ENCODE peak calls at places on chromosome 1, in ten cellular contexts. One of them, this sample, is unnamed.

GRCh38 chr1:25006770-25007169 is 76.7 kb upstream of the RUNX3 start:
- DNase-seq in brain microvascular endothelial cell: peak
- DNase-seq in DND-41: no peak
- DNase-seq in progenitor cell of endocrine pancreas: no peak
- DNase-seq in activated B cell treated with CpG ODN at 0.5 μM for 24 hours: no peak
- DNase-seq in left ventricle myocardium inferior: no peak
- DNase-seq in testis: peak
- DNase-seq in dorsolateral prefrontal cortex: no peak
- DNase-seq in fibroblast of the aortic adventitia: peak
- DNase-seq in mesothelial cell of epicardium: peak
- DNase-seq in this sample: no peak

GRCh38 chr1:181015258-181015630 is 7.4 kb downstream of the STX6 start:
- DNase-seq in activated B cell treated with CpG ODN at 0.5 μM for 24 hours: no peak
- DNase-seq in dorsolateral prefrontal cortex: no peak
- DNase-seq in brain microvascular endothelial cell: no peak
- DNase-seq in progenitor cell of endocrine pancreas: no peak
- DNase-seq in fibroblast of the aortic adventitia: no peak
- DNase-seq in mesothelial cell of epicardium: no peak
- DNase-seq in left ventricle myocardium inferior: no peak
- DNase-seq in testis: no peak
- DNase-seq in DND-41: no peak
- DNase-seq in this sample: no peak

GRCh38 chr1:182713492-182713891 is 29.1 kb upstream of the RGS8 start:
- DNase-seq in progenitor cell of endocrine pancreas: no peak
- DNase-seq in left ventricle myocardium inferior: no peak
- DNase-seq in brain microvascular endothelial cell: no peak
- DNase-seq in mesothelial cell of epicardium: no peak
- DNase-seq in activated B cell treated with CpG ODN at 0.5 μM for 24 hours: no peak
- DNase-seq in testis: no peak
- DNase-seq in fibroblast of the aortic adventitia: no peak
- DNase-seq in dorsolateral prefrontal cortex: no peak
- DNase-seq in DND-41: no peak
- DNase-seq in this sample: no peak

GRCh38 chr1:167935252-167936067 is 1.0 kb upstream of the DCAF6 start:
- DNase-seq in left ventricle myocardium inferior: no peak
- DNase-seq in dorsolateral prefrontal cortex: no peak
- DNase-seq in activated B cell treated with CpG ODN at 0.5 μM for 24 hours: peak
- DNase-seq in DND-41: peak
- DNase-seq in fibroblast of the aortic adventitia: peak
- DNase-seq in mesothelial cell of epicardium: no peak
- DNase-seq in brain microvascular endothelial cell: peak
- DNase-seq in testis: peak
- DNase-seq in progenitor cell of endocrine pancreas: no peak
- DNase-seq in this sample: no peak

GRCh38 chr1:24903560-24903954 is 26.5 kb downstream of the RUNX3 start:
- DNase-seq in dorsolateral prefrontal cortex: no peak
- DNase-seq in DND-41: no peak
- DNase-seq in activated B cell treated with CpG ODN at 0.5 μM for 24 hours: no peak
- DNase-seq in fibroblast of the aortic adventitia: no peak
- DNase-seq in progenitor cell of endocrine pancreas: no peak
- DNase-seq in brain microvascular endothelial cell: no peak
- DNase-seq in left ventricle myocardium inferior: no peak
- DNase-seq in testis: no peak
- DNase-seq in mesothelial cell of epicardium: no peak
- DNase-seq in this sample: no peak

GRCh38 chr1:33986389-33987095 is 122.7 kb downstream of the HMGB4 start:
- DNase-seq in DND-41: no peak
- DNase-seq in left ventricle myocardium inferior: peak
- DNase-seq in testis: peak
- DNase-seq in activated B cell treated with CpG ODN at 0.5 μM for 24 hours: no peak
- DNase-seq in dorsolateral prefrontal cortex: no peak
- DNase-seq in progenitor cell of endocrine pancreas: no peak
- DNase-seq in mesothelial cell of epicardium: no peak
- DNase-seq in fibroblast of the aortic adventitia: peak
- DNase-seq in brain microvascular endothelial cell: no peak
- DNase-seq in this sample: no peak

GRCh38 chr1:30639881-30640452 is 83.4 kb downstream of the MATN1 start:
- DNase-seq in activated B cell treated with CpG ODN at 0.5 μM for 24 hours: no peak
- DNase-seq in fibroblast of the aortic adventitia: no peak
- DNase-seq in DND-41: no peak
- DNase-seq in dorsolateral prefrontal cortex: no peak
- DNase-seq in brain microvascular endothelial cell: no peak
- DNase-seq in testis: no peak
- DNase-seq in mesothelial cell of epicardium: no peak
- DNase-seq in left ventricle myocardium inferior: no peak
- DNase-seq in progenitor cell of endocrine pancreas: no peak
- DNase-seq in this sample: no peak

GRCh38 chr1:56803561-56804156 is 15.5 kb downstream of the FYB2 start:
- DNase-seq in activated B cell treated with CpG ODN at 0.5 μM for 24 hours: no peak
- DNase-seq in progenitor cell of endocrine pancreas: no peak
- DNase-seq in testis: peak
- DNase-seq in DND-41: peak
- DNase-seq in mesothelial cell of epicardium: no peak
- DNase-seq in fibroblast of the aortic adventitia: peak
- DNase-seq in left ventricle myocardium inferior: no peak
- DNase-seq in brain microvascular endothelial cell: no peak
- DNase-seq in dorsolateral prefrontal cortex: no peak
- DNase-seq in this sample: no peak

GRCh38 chr1:28031173-28031572 is 57.2 kb downstream of the EYA3 start:
- DNase-seq in activated B cell treated with CpG ODN at 0.5 μM for 24 hours: no peak
- DNase-seq in left ventricle myocardium inferior: no peak
- DNase-seq in testis: no peak
- DNase-seq in progenitor cell of endocrine pancreas: no peak
- DNase-seq in brain microvascular endothelial cell: no peak
- DNase-seq in fibroblast of the aortic adventitia: peak
- DNase-seq in mesothelial cell of epicardium: no peak
- DNase-seq in dorsolateral prefrontal cortex: no peak
- DNase-seq in DND-41: no peak
- DNase-seq in this sample: no peak

GRCh38 chr1:28039341-28039740 is 49.1 kb downstream of the EYA3 start:
- DNase-seq in fibroblast of the aortic adventitia: no peak
- DNase-seq in left ventricle myocardium inferior: no peak
- DNase-seq in testis: no peak
- DNase-seq in brain microvascular endothelial cell: no peak
- DNase-seq in activated B cell treated with CpG ODN at 0.5 μM for 24 hours: no peak
- DNase-seq in DND-41: no peak
- DNase-seq in dorsolateral prefrontal cortex: no peak
- DNase-seq in progenitor cell of endocrine pancreas: no peak
- DNase-seq in mesothelial cell of epicardium: no peak
- DNase-seq in this sample: no peak

GRCh38 chr1:28035420-28035819 is 53.0 kb downstream of the EYA3 start:
- DNase-seq in left ventricle myocardium inferior: no peak
- DNase-seq in progenitor cell of endocrine pancreas: no peak
- DNase-seq in dorsolateral prefrontal cortex: no peak
- DNase-seq in brain microvascular endothelial cell: no peak
- DNase-seq in testis: no peak
- DNase-seq in mesothelial cell of epicardium: no peak
- DNase-seq in activated B cell treated with CpG ODN at 0.5 μM for 24 hours: no peak
- DNase-seq in fibroblast of the aortic adventitia: no peak
- DNase-seq in DND-41: no peak
- DNase-seq in this sample: no peak

GRCh38 chr1:28037946-28038345 is 50.5 kb downstream of the EYA3 start:
- DNase-seq in progenitor cell of endocrine pancreas: no peak
- DNase-seq in left ventricle myocardium inferior: no peak
- DNase-seq in activated B cell treated with CpG ODN at 0.5 μM for 24 hours: no peak
- DNase-seq in mesothelial cell of epicardium: no peak
- DNase-seq in brain microvascular endothelial cell: no peak
- DNase-seq in fibroblast of the aortic adventitia: no peak
- DNase-seq in dorsolateral prefrontal cortex: no peak
- DNase-seq in DND-41: no peak
- DNase-seq in testis: no peak
- DNase-seq in this sample: no peak

DNA sequence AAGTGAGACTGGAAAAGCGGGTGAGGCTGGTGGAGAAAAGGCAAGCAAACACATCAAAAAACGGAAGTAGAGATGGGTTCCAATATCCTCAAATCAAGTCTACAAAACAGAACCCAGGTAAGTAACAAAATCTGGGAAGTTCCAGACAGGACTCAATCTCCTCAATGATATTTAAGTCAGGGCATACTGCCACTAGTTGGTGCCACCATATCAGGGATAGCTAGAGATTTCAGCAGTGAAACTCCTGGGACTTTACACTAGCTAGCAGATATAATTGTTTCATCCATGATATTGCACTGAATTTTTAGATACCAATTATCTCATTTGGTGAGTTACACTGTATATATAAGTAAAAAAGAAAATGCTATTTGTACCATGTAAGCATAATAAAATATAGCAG is 52.0 kb downstream of the EYA3 start:
- DNase-seq in dorsolateral prefrontal cortex: no peak
- DNase-seq in brain microvascular endothelial cell: no peak
- DNase-seq in fibroblast of the aortic adventitia: no peak
- DNase-seq in DND-41: no peak
- DNase-seq in left ventricle myocardium inferior: no peak
- DNase-seq in activated B cell treated with CpG ODN at 0.5 μM for 24 hours: no peak
- DNase-seq in mesothelial cell of epicardium: no peak
- DNase-seq in testis: no peak
- DNase-seq in progenitor cell of endocrine pancreas: no peak
- DNase-seq in this sample: no peak
- TF ChIP-seq CTCF in dorsolateral prefrontal cortex: peak
- TF ChIP-seq CTCF in brain microvascular endothelial cell: peak
- TF ChIP-seq CTCF in fibroblast of the aortic adventitia: no peak
- TF ChIP-seq CTCF in DND-41: no peak
- TF ChIP-seq CTCF in left ventricle myocardium inferior: peak
- TF ChIP-seq CTCF in activated B cell treated with CpG ODN at 0.5 μM for 24 hours: no peak
- TF ChIP-seq CTCF in mesothelial cell of epicardium: no peak
- TF ChIP-seq CTCF in testis: no peak
- TF ChIP-seq CTCF in progenitor cell of endocrine pancreas: no peak
- TF ChIP-seq CTCF in this sample: no peak

GRCh38 chr1:54996359-54996868 is 2.3 kb upstream of the BSND start:
- DNase-seq in testis: peak
- DNase-seq in brain microvascular endothelial cell: peak
- DNase-seq in fibroblast of the aortic adventitia: peak
- DNase-seq in left ventricle myocardium inferior: peak
- DNase-seq in mesothelial cell of epicardium: peak
- DNase-seq in dorsolateral prefrontal cortex: peak
- DNase-seq in activated B cell treated with CpG ODN at 0.5 μM for 24 hours: peak
- DNase-seq in DND-41: peak
- DNase-seq in progenitor cell of endocrine pancreas: peak
- DNase-seq in this sample: peak
- TF ChIP-seq CTCF in testis: peak
- TF ChIP-seq CTCF in brain microvascular endothelial cell: peak
- TF ChIP-seq CTCF in fibroblast of the aortic adventitia: peak
- TF ChIP-seq CTCF in left ventricle myocardium inferior: peak
- TF ChIP-seq CTCF in mesothelial cell of epicardium: peak
- TF ChIP-seq CTCF in dorsolateral prefrontal cortex: peak
- TF ChIP-seq CTCF in activated B cell treated with CpG ODN at 0.5 μM for 24 hours: no peak
- TF ChIP-seq CTCF in DND-41: peak
- TF ChIP-seq CTCF in progenitor cell of endocrine pancreas: peak
- TF ChIP-seq CTCF in this sample: peak

GRCh38 chr1:115141145-115141454 is 51.8 kb upstream of the TSPAN2 start:
- DNase-seq in DND-41: no peak
- DNase-seq in testis: no peak
- DNase-seq in activated B cell treated with CpG ODN at 0.5 μM for 24 hours: no peak
- DNase-seq in fibroblast of the aortic adventitia: no peak
- DNase-seq in dorsolateral prefrontal cortex: no peak
- DNase-seq in mesothelial cell of epicardium: no peak
- DNase-seq in brain microvascular endothelial cell: no peak
- DNase-seq in left ventricle myocardium inferior: no peak
- DNase-seq in progenitor cell of endocrine pancreas: no peak
- DNase-seq in this sample: no peak

GRCh38 chr1:115145221-115145620 is 55.9 kb upstream of the TSPAN2 start:
- DNase-seq in testis: no peak
- DNase-seq in brain microvascular endothelial cell: no peak
- DNase-seq in left ventricle myocardium inferior: no peak
- DNase-seq in DND-41: no peak
- DNase-seq in dorsolateral prefrontal cortex: no peak
- DNase-seq in fibroblast of the aortic adventitia: no peak
- DNase-seq in mesothelial cell of epicardium: no peak
- DNase-seq in activated B cell treated with CpG ODN at 0.5 μM for 24 hours: no peak
- DNase-seq in progenitor cell of endocrine pancreas: no peak
- DNase-seq in this sample: no peak

GRCh38 chr1:115144176-115144575 is 54.9 kb upstream of the TSPAN2 start:
- DNase-seq in fibroblast of the aortic adventitia: no peak
- DNase-seq in left ventricle myocardium inferior: no peak
- DNase-seq in brain microvascular endothelial cell: no peak
- DNase-seq in mesothelial cell of epicardium: no peak
- DNase-seq in testis: no peak
- DNase-seq in activated B cell treated with CpG ODN at 0.5 μM for 24 hours: no peak
- DNase-seq in DND-41: no peak
- DNase-seq in progenitor cell of endocrine pancreas: no peak
- DNase-seq in dorsolateral prefrontal cortex: no peak
- DNase-seq in this sample: no peak

GRCh38 chr1:115140442-115141144 is 51.3 kb upstream of the TSPAN2 start:
- DNase-seq in dorsolateral prefrontal cortex: no peak
- DNase-seq in mesothelial cell of epicardium: no peak
- DNase-seq in testis: no peak
- DNase-seq in left ventricle myocardium inferior: no peak
- DNase-seq in activated B cell treated with CpG ODN at 0.5 μM for 24 hours: no peak
- DNase-seq in progenitor cell of endocrine pancreas: no peak
- DNase-seq in brain microvascular endothelial cell: no peak
- DNase-seq in fibroblast of the aortic adventitia: no peak
- DNase-seq in DND-41: no peak
- DNase-seq in this sample: no peak

DNA sequence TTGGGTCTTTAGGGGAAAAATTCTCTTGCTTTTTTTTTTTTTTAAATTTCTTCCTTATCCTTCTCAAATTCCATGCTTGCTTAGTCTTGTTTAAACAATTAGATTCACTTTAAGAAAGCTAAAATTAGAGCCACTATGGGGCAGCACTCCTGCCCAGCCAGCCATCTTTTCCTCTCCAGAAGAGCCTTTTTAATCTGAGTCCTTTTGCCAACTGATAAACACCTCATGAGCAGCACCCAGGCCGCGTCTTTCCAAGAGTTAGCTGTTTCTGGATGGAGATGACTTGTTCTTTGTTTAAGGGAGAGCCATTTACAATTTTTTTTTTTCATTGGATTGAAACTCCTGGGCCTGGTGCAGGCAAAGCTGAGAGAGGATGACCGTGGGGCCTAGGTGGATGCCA is 53.3 kb upstream of the TSPAN2 start:
- DNase-seq in activated B cell treated with CpG ODN at 0.5 μM for 24 hours: no peak
- DNase-seq in DND-41: no peak
- DNase-seq in left ventricle myocardium inferior: peak
- DNase-seq in dorsolateral prefrontal cortex: no peak
- DNase-seq in brain microvascular endothelial cell: no peak
- DNase-seq in fibroblast of the aortic adventitia: peak
- DNase-seq in mesothelial cell of epicardium: no peak
- DNase-seq in progenitor cell of endocrine pancreas: no peak
- DNase-seq in testis: peak
- DNase-seq in this sample: no peak
- TF ChIP-seq CTCF in activated B cell treated with CpG ODN at 0.5 μM for 24 hours: no peak
- TF ChIP-seq CTCF in DND-41: no peak
- TF ChIP-seq CTCF in left ventricle myocardium inferior: peak
- TF ChIP-seq CTCF in dorsolateral prefrontal cortex: no peak
- TF ChIP-seq CTCF in brain microvascular endothelial cell: peak
- TF ChIP-seq CTCF in fibroblast of the aortic adventitia: peak
- TF ChIP-seq CTCF in mesothelial cell of epicardium: no peak
- TF ChIP-seq CTCF in progenitor cell of endocrine pancreas: no peak
- TF ChIP-seq CTCF in testis: no peak
- TF ChIP-seq CTCF in this sample: no peak

DNA sequence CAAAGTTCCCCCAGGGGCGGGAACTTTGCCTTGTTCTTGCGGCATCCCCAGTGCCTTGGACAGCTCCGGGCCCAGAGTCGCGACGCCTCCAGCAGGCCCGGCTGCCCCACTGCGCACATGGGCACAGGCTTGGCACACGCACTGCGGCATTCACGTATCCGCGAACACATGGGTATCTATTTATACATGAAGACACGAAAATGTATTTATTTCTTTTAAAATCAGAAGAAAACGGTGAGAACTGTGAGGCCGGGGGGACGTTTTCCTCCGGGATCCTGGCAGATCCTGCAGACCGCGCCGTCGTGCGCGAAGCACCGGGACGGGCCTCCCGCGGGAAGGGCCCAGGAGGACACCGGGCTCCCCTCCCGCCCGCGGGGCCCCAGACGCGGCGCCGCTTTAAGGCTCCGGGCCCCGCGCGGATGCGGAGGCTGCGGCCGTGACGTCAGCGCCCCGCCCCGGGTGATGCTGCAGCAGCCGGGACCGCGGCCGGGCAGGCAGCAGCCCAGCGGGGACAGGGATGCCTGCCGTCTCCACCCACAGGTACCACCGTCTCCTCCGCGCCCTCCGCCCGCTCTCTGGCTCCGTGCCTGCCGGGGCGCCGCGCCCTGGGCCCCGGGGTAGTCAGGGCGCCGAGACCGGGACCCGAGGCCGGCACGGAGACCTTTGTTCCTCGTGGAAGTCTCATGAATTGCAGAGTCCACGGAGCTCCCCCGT is at the start of gene SLC45A1:
- DNase-seq in fibroblast of the aortic adventitia: peak
- DNase-seq in testis: peak
- DNase-seq in progenitor cell of endocrine pancreas: peak
- DNase-seq in dorsolateral prefrontal cortex: peak
- DNase-seq in DND-41: no peak
- DNase-seq in brain microvascular endothelial cell: peak
- DNase-seq in activated B cell treated with CpG ODN at 0.5 μM for 24 hours: peak
- DNase-seq in left ventricle myocardium inferior: peak
- DNase-seq in mesothelial cell of epicardium: peak
- DNase-seq in this sample: peak
- TF ChIP-seq CTCF in fibroblast of the aortic adventitia: no peak
- TF ChIP-seq CTCF in testis: no peak
- TF ChIP-seq CTCF in progenitor cell of endocrine pancreas: no peak
- TF ChIP-seq CTCF in dorsolateral prefrontal cortex: no peak
- TF ChIP-seq CTCF in DND-41: no peak
- TF ChIP-seq CTCF in brain microvascular endothelial cell: peak
- TF ChIP-seq CTCF in activated B cell treated with CpG ODN at 0.5 μM for 24 hours: no peak
- TF ChIP-seq CTCF in left ventricle myocardium inferior: no peak
- TF ChIP-seq CTCF in mesothelial cell of epicardium: no peak
- TF ChIP-seq CTCF in this sample: peak

This sample was measured in type B pancreatic cell.